ENCODE peak calls at places on chromosomes 5 and 9, in seven cellular contexts. P is endothelial cell; F is mesendoderm; L is left ventricle myocardium inferior; G is lung; Y is NCI-H2081; B is stimulated activated CD8-positive, alpha-beta memory T cell treated with anti-CD3 and anti-CD28 coated beads, Interleukin-2, amount 100 ng/mL, for 48 hours. X is an unnamed sample.

GRCh38 chr9:133581553-133582343 is 27.4 kb downstream of the FAM163B start:
- DNase-seq in P (no peak), F (peak; percentile 75), L (peak; percentile 75), G (no peak), Y (no peak), B (no peak), X (peak; percentile 77)

GRCh38 chr9:74570879-74571512 is 73.9 kb downstream of the RORB start:
- DNase-seq in P (peak; percentile 38), F (peak; percentile 35), L (no peak), G (no peak), Y (no peak), B (no peak), X (no peak)

GRCh38 chr5:157115502-157115901 is 6.7 kb upstream of the HAVCR2 start:
- DNase-seq in P (no peak), F (no peak), L (no peak), G (no peak), Y (no peak), B (no peak), X (no peak)

GRCh38 chr5:88786789-88787188 is 96.2 kb downstream of the MEF2C start:
- DNase-seq in P (no peak), F (no peak), L (no peak), G (no peak), Y (no peak), B (no peak), X (no peak)

GRCh38 chr9:114929166-114929565 is 1.2 kb downstream of the TNFSF8 start:
- DNase-seq in P (no peak), F (no peak), L (no peak), G (no peak), Y (no peak), B (no peak), X (no peak)

GRCh38 chr5:133035224-133035623 is 8.9 kb upstream of the ZCCHC10 start:
- DNase-seq in P (no peak), F (no peak), L (no peak), G (no peak), Y (no peak), B (no peak), X (no peak)

GRCh38 chr9:91089405-91090131 is 272.1 kb downstream of the AUH start:
- DNase-seq in P (no peak), F (peak; percentile 66), L (no peak), G (no peak), Y (no peak), B (no peak), X (peak; percentile 44)

GRCh38 chr5:168327019-168327421 is 35.6 kb downstream of the WWC1 start:
- DNase-seq in P (no peak), F (no peak), L (no peak), G (no peak), Y (no peak), B (no peak), X (no peak)

GRCh38 chr9:71854811-71855210 is 56.2 kb downstream of the ABHD17B start:
- DNase-seq in P (no peak), F (no peak), L (no peak), G (no peak), Y (no peak), B (no peak), X (no peak)

GRCh38 chr5:56914678-56915077 is 5.3 kb downstream of the SETD9 start:
- DNase-seq in P (no peak), F (no peak), L (no peak), G (no peak), Y (no peak), B (no peak), X (no peak)

GRCh38 chr9:965497-965896 is 11.0 kb upstream of the DMRT3 start:
- DNase-seq in P (no peak), F (no peak), L (no peak), G (no peak), Y (no peak), B (no peak), X (no peak)

GRCh38 chr5:75656311-75657003 is 45.2 kb downstream of the ANKDD1B start:
- DNase-seq in P (no peak), F (no peak), L (no peak), G (no peak), Y (no peak), B (no peak), X (no peak)

GRCh38 chr5:157913575-157913974 is 54.6 kb upstream of the CLINT1 start:
- DNase-seq in P (no peak), F (peak; percentile 80), L (no peak), G (no peak), Y (peak; percentile 82), B (no peak), X (no peak)

GRCh38 chr5:132837868-132838267 is 7.4 kb upstream of the SHROOM1 start:
- DNase-seq in P (no peak), F (no peak), L (no peak), G (no peak), Y (no peak), B (no peak), X (peak; percentile 67)

GRCh38 chr9:30504502-30504905 is 1879.9 kb upstream of the ACO1 start:
- DNase-seq in P (no peak), F (no peak), L (no peak), G (no peak), Y (no peak), B (no peak), X (no peak)

GRCh38 chr5:108788142-108788541 is 40.4 kb downstream of the FER start:
- DNase-seq in P (no peak), F (no peak), L (peak; percentile 67), G (peak; percentile 49), Y (no peak), B (no peak), X (peak; percentile 24)

GRCh38 chr9:29144476-29144875 is 1571.2 kb upstream of the C9orf72 start:
- DNase-seq in P (no peak), F (no peak), L (no peak), G (no peak), Y (no peak), B (no peak), X (no peak)

X was measured in mucosa of gallbladder.